ENCODE peak calls at places on chromosomes 4 and X, in six cellular contexts. E, T, G, L, N and Z are unnamed samples.

GRCh38 chr4:40316333-40316781 is 18.8 kb upstream of the CHRNA9 start:
- DNase-seq in E (no peak), T (no peak), G (no peak), L (no peak), N (no peak), Z (no peak)

GRCh38 chr4:88705805-88706518 is 8.3 kb upstream of the NAP1L5 start:
- DNase-seq in E (no peak), T (no peak), G (no peak), L (no peak), N (no peak), Z (no peak)

GRCh38 chr4:43136752-43137151 is 244.2 kb downstream of the GRXCR1 start:
- DNase-seq in E (no peak), T (no peak), G (no peak), L (no peak), N (no peak), Z (no peak)

GRCh38 chr4:173005912-173006633 is 162.5 kb upstream of the GALNT7 start:
- DNase-seq in E (no peak), T (no peak), G (no peak), L (no peak), N (no peak), Z (no peak)

GRCh38 chr4:165656829-165657467 is 216.1 kb upstream of the TLL1 start:
- DNase-seq in E (no peak), T (no peak), G (no peak), L (no peak), N (no peak), Z (no peak)

GRCh38 chrX:97835969-97836368 is 952.3 kb downstream of the RPA4 start:
- DNase-seq in E (no peak), T (no peak), G (no peak), L (no peak), N (no peak), Z (no peak)

GRCh38 chrX:103183912-103184311 is 31.0 kb upstream of the BEX4 start:
- DNase-seq in E (no peak), T (no peak), G (no peak), L (no peak), N (no peak), Z (no peak)

GRCh38 chr4:152605641-152606304 is 69.9 kb upstream of the FBXW7 start:
- DNase-seq in E (no peak), T (no peak), G (no peak), L (no peak), N (no peak), Z (no peak)

GRCh38 chrX:25427873-25428555 is 412.2 kb upstream of the ARX start:
- DNase-seq in E (no peak), T (no peak), G (no peak), L (no peak), N (no peak), Z (no peak)

GRCh38 chrX:150446151-150446550 is 83.0 kb downstream of the MAMLD1 start:
- DNase-seq in E (no peak), T (no peak), G (no peak), L (no peak), N (no peak), Z (no peak)

GRCh38 chr4:155008389-155008788 is 200.0 kb upstream of the NPY2R start:
- DNase-seq in E (no peak), T (no peak), G (no peak), L (no peak), N (no peak), Z (no peak)

GRCh38 chr4:1494416-1495315 is 88.4 kb upstream of the NKX1-1 start:
- DNase-seq in E (no peak), T (peak; percentile 50), G (no peak), L (no peak), N (no peak), Z (no peak)

GRCh38 chr4:1318488-1319213 is 28.4 kb upstream of the UVSSA start:
- DNase-seq in E (no peak), T (no peak), G (no peak), L (peak; percentile 64), N (peak; percentile 3), Z (peak; percentile 25)

GRCh38 chr4:183241322-183241640 is 78.8 kb downstream of the CLDN22 start:
- DNase-seq in E (no peak), T (no peak), G (no peak), L (peak; percentile 11), N (peak; percentile 69), Z (no peak)

GRCh38 chrX:10326578-10326977 is 169.8 kb downstream of the CLCN4 start:
- DNase-seq in E (no peak), T (no peak), G (no peak), L (no peak), N (peak; percentile 22), Z (no peak)

GRCh38 chrX:48934581-48935331 is 15.9 kb upstream of the PIM2 start:
- DNase-seq in E (no peak), T (no peak), G (no peak), L (no peak), N (no peak), Z (no peak)

GRCh38 chr4:69717778-69718177 is 42.6 kb downstream of the SULT1B1 start:
- DNase-seq in E (no peak), T (no peak), G (no peak), L (no peak), N (no peak), Z (no peak)

GRCh38 chr4:159069922-159070321 is 33.0 kb upstream of the RAPGEF2 start:
- DNase-seq in E (no peak), T (no peak), G (no peak), L (no peak), N (no peak), Z (no peak)

GRCh38 chr4:76087007-76087769 is 12.7 kb downstream of the ART3 start:
- DNase-seq in E (peak; percentile 37), T (no peak), G (peak; percentile 33), L (peak; percentile 55), N (peak; percentile 62), Z (peak; percentile 36)

GRCh38 chr4:149347139-149347538 is 468.5 kb downstream of the IQCM start:
- DNase-seq in E (no peak), T (no peak), G (no peak), L (no peak), N (no peak), Z (no peak)

GRCh38 chr4:82721819-82722423 is 76.7 kb downstream of the SCD5 start:
- DNase-seq in E (no peak), T (no peak), G (peak; percentile 39), L (no peak), N (peak; percentile 10), Z (no peak)

GRCh38 chrX:19566359-19567141 is 51.2 kb upstream of the MAP3K15 start:
- DNase-seq in E (peak; percentile 14), T (no peak), G (no peak), L (no peak), N (no peak), Z (peak; percentile 30)

GRCh38 chr4:1325176-1325480 is 21.9 kb upstream of the UVSSA start:
- DNase-seq in E (no peak), T (no peak), G (no peak), L (no peak), N (no peak), Z (no peak)

DNA sequence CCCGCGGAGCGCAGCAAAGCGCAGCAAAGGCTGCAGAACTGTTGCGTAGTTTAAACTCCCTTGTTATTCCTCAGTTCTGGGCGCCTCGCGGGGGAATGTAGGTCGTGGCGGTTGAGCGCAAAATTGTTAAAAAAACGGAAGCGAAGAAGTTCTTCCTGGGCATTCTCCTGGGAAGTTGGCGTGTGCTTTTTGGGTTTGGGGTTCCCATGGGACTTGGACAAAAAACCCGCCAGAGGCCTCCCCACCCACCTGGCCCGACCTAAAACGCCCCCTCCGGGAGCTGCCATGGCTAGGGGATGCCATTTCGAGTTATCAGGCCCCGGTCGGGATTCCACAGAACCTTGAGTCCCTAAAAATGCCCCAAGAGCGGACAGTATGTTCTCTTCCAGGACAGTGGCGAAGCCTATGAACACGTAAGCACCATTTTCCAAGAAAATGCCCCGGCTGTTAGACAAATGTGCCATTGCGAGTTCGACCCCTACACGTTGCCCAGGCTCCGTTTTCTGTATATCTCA is 8.9 kb downstream of the ZIC3 start:
- DNase-seq in E (no peak), T (no peak), G (no peak), L (no peak), N (no peak), Z (no peak)
- H3K4me1 ChIP-seq in E (no peaks in the 10 kb centered on the region), T (peaks cover 6% of the 10 kb centered on the region), G (peaks cover 10% of the 10 kb centered on the region), L (no peaks in the 10 kb centered on the region), N (no peaks in the 10 kb centered on the region), Z (no peaks in the 10 kb centered on the region)

DNA sequence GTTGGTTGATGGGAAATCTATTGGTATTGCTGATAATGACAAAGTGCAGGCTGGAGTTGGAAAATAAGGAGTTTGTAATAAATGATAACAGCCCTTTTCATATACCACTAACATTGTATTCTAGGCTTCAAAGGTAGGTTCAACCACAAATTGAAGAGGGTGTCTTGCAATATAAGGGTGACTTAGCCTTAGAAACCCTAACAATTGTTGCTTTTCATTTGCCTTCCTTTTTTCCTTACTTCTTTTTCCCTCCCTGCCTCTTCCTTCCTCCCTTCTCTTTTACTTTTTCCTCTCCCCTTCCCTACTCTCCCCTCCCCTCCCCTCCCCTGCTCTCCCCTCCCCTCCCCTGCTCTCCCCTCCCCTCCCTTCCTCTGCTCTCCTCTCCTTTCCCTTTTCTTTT is 10.9 kb upstream of the AGA start:
- DNase-seq in E (no peak), T (no peak), G (no peak), L (no peak), N (no peak), Z (no peak)
- H3K4me3 ChIP-seq in E (no peak overlapping the region), T (no peak overlapping the region), G (no peak overlapping the region), L (no peak overlapping the region), N (no peak overlapping the region), Z (no peak overlapping the region)

DNA sequence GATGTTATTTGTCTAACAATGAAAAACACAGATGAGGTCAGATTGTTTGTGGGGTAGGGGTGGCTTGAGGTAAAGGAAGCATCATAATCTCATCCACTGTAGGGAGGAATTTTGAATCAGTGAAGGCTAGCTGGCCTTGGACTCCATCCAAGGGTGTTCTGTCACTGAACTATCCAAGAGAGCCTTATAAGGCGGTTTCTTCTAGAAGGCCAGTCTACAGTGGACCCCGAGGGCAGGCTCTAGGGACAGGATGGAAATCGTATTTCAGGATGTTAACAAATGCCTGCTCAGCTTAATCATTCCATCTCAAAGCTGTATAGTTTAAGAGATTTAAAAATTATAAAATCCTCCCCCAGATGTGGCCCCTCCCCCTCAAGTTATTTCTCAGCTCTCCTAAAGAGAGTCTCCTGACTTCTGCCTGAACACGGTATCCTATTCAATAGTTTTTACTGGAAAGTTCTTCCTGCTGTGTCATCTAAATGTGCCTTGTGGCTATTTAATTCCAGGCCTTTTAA is 8.1 kb downstream of the IGFBP7 start:
- DNase-seq in E (peak; percentile 47), T (no peak), G (no peak), L (no peak), N (no peak), Z (no peak)
- TF ChIP-seq POLR2AphosphoS5 in E (no peak), T (no peak), G (no peak), L (no peak), N (no peak), Z (no peak)

GRCh38 chr4:176242764-176243347 is 26.2 kb downstream of the ASB5 start:
- DNase-seq in E (no peak), T (no peak), G (no peak), L (no peak), N (no peak), Z (no peak)

GRCh38 chr4:176238157-176238608 is 30.8 kb downstream of the ASB5 start:
- DNase-seq in E (no peak), T (no peak), G (no peak), L (no peak), N (no peak), Z (no peak)

GRCh38 chr4:176238819-176239218 is 30.2 kb downstream of the ASB5 start:
- DNase-seq in E (no peak), T (no peak), G (no peak), L (no peak), N (no peak), Z (no peak)

GRCh38 chr4:176236909-176237308 is 32.1 kb downstream of the ASB5 start:
- DNase-seq in E (no peak), T (no peak), G (no peak), L (no peak), N (no peak), Z (no peak)

GRCh38 chr4:176241703-176242102 is 27.3 kb downstream of the ASB5 start:
- DNase-seq in E (no peak), T (no peak), G (no peak), L (no peak), N (no peak), Z (no peak)
- H3K4me1 ChIP-seq in E (no peaks in the 10 kb centered on the region), T (no peaks in the 10 kb centered on the region), G (peaks cover 24% of the 10 kb centered on the region), L (no peaks in the 10 kb centered on the region), N (no peaks in the 10 kb centered on the region), Z (no peaks in the 10 kb centered on the region)